ENCODE peak calls at places on chromosomes 13 and 19, in four cellular contexts. One of them, this sample, is unnamed. For H3K9me3, the result is how much of the 10 kb centered on the place peaks cover.

GRCh38 chr19:37925212-37925611 is 18.2 kb downstream of the SIPA1L3 start:
- DNase-seq in effector memory CD4-positive, alpha-beta T cell: no peak
- DNase-seq in NT2/D1: no peak
- DNase-seq in esophagus muscularis mucosa: no peak
- DNase-seq in this sample: no peak

GRCh38 chr13:97600438-97601080 is 166.6 kb downstream of the RAP2A start:
- DNase-seq in effector memory CD4-positive, alpha-beta T cell: no peak
- DNase-seq in NT2/D1: no peak
- DNase-seq in esophagus muscularis mucosa: no peak
- DNase-seq in this sample: no peak

GRCh38 chr19:16233081-16233776 is 35.5 kb downstream of the AP1M1 start:
- DNase-seq in effector memory CD4-positive, alpha-beta T cell: no peak
- DNase-seq in NT2/D1: no peak
- DNase-seq in esophagus muscularis mucosa: no peak
- DNase-seq in this sample: no peak

GRCh38 chr19:27925202-27925601 is 1287.7 kb downstream of the UQCRFS1 start:
- DNase-seq in effector memory CD4-positive, alpha-beta T cell: no peak
- DNase-seq in NT2/D1: no peak
- DNase-seq in esophagus muscularis mucosa: no peak
- DNase-seq in this sample: no peak

GRCh38 chr13:52112606-52113005 is 16.3 kb downstream of the NEK5 start:
- DNase-seq in effector memory CD4-positive, alpha-beta T cell: no peak
- DNase-seq in NT2/D1: no peak
- DNase-seq in esophagus muscularis mucosa: no peak
- DNase-seq in this sample: no peak

GRCh38 chr19:56295531-56296455 is 18.8 kb downstream of the ZSCAN5A start:
- DNase-seq in effector memory CD4-positive, alpha-beta T cell: no peak
- DNase-seq in NT2/D1: no peak
- DNase-seq in esophagus muscularis mucosa: no peak
- DNase-seq in this sample: no peak

GRCh38 chr19:37936166-37936565 is 29.2 kb downstream of the SIPA1L3 start:
- DNase-seq in NT2/D1: no peak
- DNase-seq in effector memory CD4-positive, alpha-beta T cell: no peak
- DNase-seq in esophagus muscularis mucosa: no peak
- DNase-seq in this sample: no peak

GRCh38 chr19:38024991-38025716 is 118.1 kb downstream of the SIPA1L3 start:
- DNase-seq in NT2/D1: no peak
- DNase-seq in effector memory CD4-positive, alpha-beta T cell: no peak
- DNase-seq in esophagus muscularis mucosa: no peak
- DNase-seq in this sample: no peak

GRCh38 chr19:11680689-11681302 is 58.0 kb downstream of the ZNF823 start:
- DNase-seq in esophagus muscularis mucosa: no peak
- DNase-seq in effector memory CD4-positive, alpha-beta T cell: no peak
- DNase-seq in NT2/D1: no peak
- DNase-seq in this sample: no peak

GRCh38 chr19:11673608-11674041 is 65.1 kb downstream of the ZNF823 start:
- DNase-seq in NT2/D1: peak
- DNase-seq in esophagus muscularis mucosa: no peak
- DNase-seq in effector memory CD4-positive, alpha-beta T cell: no peak
- DNase-seq in this sample: peak

GRCh38 chr19:11675569-11675968 is 63.2 kb downstream of the ZNF823 start:
- DNase-seq in effector memory CD4-positive, alpha-beta T cell: no peak
- DNase-seq in NT2/D1: no peak
- DNase-seq in esophagus muscularis mucosa: no peak
- DNase-seq in this sample: no peak

GRCh38 chr19:11674067-11674492 is 64.7 kb downstream of the ZNF823 start:
- DNase-seq in esophagus muscularis mucosa: no peak
- DNase-seq in effector memory CD4-positive, alpha-beta T cell: no peak
- DNase-seq in NT2/D1: no peak
- DNase-seq in this sample: no peak

GRCh38 chr19:11678504-11678903 is 60.2 kb downstream of the ZNF823 start:
- DNase-seq in effector memory CD4-positive, alpha-beta T cell: no peak
- DNase-seq in NT2/D1: no peak
- DNase-seq in esophagus muscularis mucosa: no peak
- DNase-seq in this sample: no peak
- H3K9me3 ChIP-seq in effector memory CD4-positive, alpha-beta T cell: under half
- H3K9me3 ChIP-seq in NT2/D1: half or more
- H3K9me3 ChIP-seq in esophagus muscularis mucosa: under half
- H3K9me3 ChIP-seq in this sample: under half

DNA sequence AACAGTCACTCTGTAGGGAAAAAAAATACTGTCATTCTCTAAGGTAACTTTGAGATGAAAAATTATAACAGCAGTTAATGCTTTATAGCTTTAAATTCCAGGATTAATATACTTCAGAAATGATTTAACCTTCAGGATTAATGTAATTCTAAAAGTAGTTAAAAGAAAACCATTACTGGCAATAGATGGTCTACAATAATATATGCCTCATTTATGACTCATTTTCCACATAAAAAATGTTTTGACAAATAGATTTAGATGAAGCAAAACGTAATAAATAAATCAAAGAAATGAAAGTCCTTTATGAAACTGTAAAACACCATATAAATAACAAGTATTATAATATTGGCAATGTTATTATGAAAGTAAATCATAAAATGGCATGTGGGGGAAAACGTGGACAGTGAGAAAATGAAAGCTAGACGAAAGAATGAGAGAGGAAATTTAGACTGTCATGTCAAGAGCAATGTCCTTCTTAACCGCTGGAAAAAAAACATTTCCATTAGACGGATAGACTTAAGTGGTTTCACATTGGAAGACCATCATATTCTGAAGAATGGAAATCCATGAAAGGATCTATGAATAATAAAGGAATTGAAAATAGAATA is 90.9 kb downstream of the SPRY2 start:
- DNase-seq in esophagus muscularis mucosa: no peak
- DNase-seq in NT2/D1: no peak
- DNase-seq in effector memory CD4-positive, alpha-beta T cell: no peak
- DNase-seq in this sample: no peak
- H3K4me3 ChIP-seq in esophagus muscularis mucosa: peak
- H3K4me3 ChIP-seq in NT2/D1: no peak
- H3K4me3 ChIP-seq in effector memory CD4-positive, alpha-beta T cell: no peak
- H3K4me3 ChIP-seq in this sample: peak

GRCh38 chr19:39970674-39971379 is at the start of gene PSMC4:
- DNase-seq in NT2/D1: peak
- DNase-seq in esophagus muscularis mucosa: peak
- DNase-seq in effector memory CD4-positive, alpha-beta T cell: peak
- DNase-seq in this sample: peak
- H3K9me3 ChIP-seq in NT2/D1: under half
- H3K9me3 ChIP-seq in esophagus muscularis mucosa: under half
- H3K9me3 ChIP-seq in effector memory CD4-positive, alpha-beta T cell: under half
- H3K9me3 ChIP-seq in this sample: under half

GRCh38 chr13:36154567-36155231 is 23.5 kb upstream of the DCLK1 start:
- DNase-seq in effector memory CD4-positive, alpha-beta T cell: no peak
- DNase-seq in esophagus muscularis mucosa: no peak
- DNase-seq in NT2/D1: no peak
- DNase-seq in this sample: no peak
- H3K4me3 ChIP-seq in effector memory CD4-positive, alpha-beta T cell: no peak
- H3K4me3 ChIP-seq in esophagus muscularis mucosa: peak
- H3K4me3 ChIP-seq in NT2/D1: no peak
- H3K4me3 ChIP-seq in this sample: peak

DNA sequence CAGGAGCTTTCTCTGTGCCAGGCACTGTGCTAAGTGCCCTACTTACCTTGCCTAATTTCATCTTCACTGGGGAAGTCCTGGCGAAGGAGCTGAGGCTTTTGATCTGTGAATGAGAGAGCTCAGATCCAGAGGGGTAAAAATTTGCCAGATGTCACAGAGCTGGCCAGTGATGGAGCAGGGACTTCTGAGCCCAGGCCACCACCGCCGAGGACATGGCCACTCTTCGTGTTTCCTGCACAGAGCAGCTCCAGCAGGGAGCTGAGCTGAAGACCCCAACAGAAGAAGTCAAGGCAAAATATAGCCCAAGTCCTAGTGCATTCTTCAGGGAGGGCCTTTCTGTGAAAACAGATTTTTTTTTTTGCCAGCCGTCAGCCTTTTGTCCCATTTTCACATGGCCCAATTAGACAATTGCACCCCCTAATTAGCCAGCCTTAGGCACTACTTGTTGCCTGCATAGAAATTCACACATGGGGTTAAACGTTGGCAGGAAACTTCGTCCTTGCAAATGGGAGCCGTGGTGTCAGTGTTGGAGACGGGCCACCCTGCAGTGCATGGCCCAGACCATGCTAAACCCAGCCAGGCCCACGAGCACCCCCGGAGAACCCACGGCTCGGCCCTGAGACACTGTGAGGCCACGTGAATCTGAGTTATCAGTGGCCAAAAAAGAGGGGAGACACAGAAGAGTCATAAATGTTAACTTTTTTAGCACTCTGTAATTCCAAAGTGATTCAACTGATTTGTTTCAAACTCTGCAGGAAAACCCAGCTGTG is 7.8 kb downstream of the ZNF536 start:
- DNase-seq in effector memory CD4-positive, alpha-beta T cell: no peak
- DNase-seq in NT2/D1: no peak
- DNase-seq in esophagus muscularis mucosa: no peak
- DNase-seq in this sample: no peak
- H3K9me3 ChIP-seq in effector memory CD4-positive, alpha-beta T cell: under half
- H3K9me3 ChIP-seq in NT2/D1: under half
- H3K9me3 ChIP-seq in esophagus muscularis mucosa: under half
- H3K9me3 ChIP-seq in this sample: under half

DNA sequence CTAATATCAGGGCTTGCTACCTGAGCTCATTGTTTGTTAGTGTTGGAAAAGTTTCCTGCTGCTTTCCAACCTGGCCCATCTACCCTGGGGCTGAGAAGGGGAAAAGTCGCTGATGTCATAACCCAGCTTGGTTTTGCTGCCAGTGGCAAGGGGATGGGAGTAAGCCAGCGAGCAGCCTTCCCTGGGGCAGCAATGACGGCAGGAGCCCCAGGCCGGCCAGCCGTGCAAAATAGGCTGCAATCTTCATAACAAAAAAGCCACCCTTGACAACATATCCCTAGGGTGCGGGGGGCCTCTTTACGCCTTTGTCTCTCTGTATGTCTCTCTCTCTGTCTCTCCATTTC is 30.1 kb downstream of the SERP2 start:
- DNase-seq in effector memory CD4-positive, alpha-beta T cell: no peak
- DNase-seq in NT2/D1: no peak
- DNase-seq in esophagus muscularis mucosa: no peak
- DNase-seq in this sample: no peak
- H3K4me3 ChIP-seq in effector memory CD4-positive, alpha-beta T cell: no peak
- H3K4me3 ChIP-seq in NT2/D1: peak
- H3K4me3 ChIP-seq in esophagus muscularis mucosa: no peak
- H3K4me3 ChIP-seq in this sample: no peak

DNA sequence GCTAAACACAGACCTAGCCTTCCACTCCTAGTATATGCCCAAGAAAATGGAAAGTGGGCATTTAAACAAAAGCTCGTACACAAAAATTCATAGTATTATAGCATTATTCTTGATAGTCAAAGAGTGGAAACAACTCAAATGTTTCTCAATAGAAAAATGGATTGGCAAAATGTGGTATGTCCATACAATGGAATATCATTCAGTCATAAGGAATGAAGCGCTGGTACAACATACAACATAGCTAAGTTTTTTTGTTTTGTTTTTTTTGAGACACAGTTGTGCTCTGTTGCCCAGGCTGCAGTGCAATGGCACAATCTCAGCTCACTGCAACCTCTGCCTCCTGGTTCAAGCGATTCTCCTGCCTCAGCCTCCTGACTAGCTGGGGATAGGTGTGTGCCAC is 11.9 kb downstream of the ZNF558 start:
- DNase-seq in NT2/D1: no peak
- DNase-seq in effector memory CD4-positive, alpha-beta T cell: no peak
- DNase-seq in esophagus muscularis mucosa: no peak
- DNase-seq in this sample: no peak
- H3K9me3 ChIP-seq in NT2/D1: under half
- H3K9me3 ChIP-seq in effector memory CD4-positive, alpha-beta T cell: under half
- H3K9me3 ChIP-seq in esophagus muscularis mucosa: under half
- H3K9me3 ChIP-seq in this sample: under half

This sample was measured in vagina.